ENCODE peak calls at places on chromosomes 3 and 15, in six cellular contexts. One of them, this sample, is unnamed. For H3K36me3 and H3K27me3, the result is how much of the 10 kb centered on the place peaks cover.

GRCh38 chr3:196225763-196226364 is 9.5 kb downstream of the SLC51A start:
- DNase-seq in CD8-positive, alpha-beta T cell: no peak
- DNase-seq in fibroblast of lung: no peak
- DNase-seq in DND-41: no peak
- DNase-seq in aorta: no peak
- DNase-seq in hepatocyte: no peak
- DNase-seq in this sample: no peak

GRCh38 chr15:29115093-29115991 is 154.3 kb downstream of the NSMCE3 start:
- DNase-seq in DND-41: no peak
- DNase-seq in aorta: no peak
- DNase-seq in hepatocyte: peak
- DNase-seq in CD8-positive, alpha-beta T cell: peak
- DNase-seq in fibroblast of lung: peak
- DNase-seq in this sample: no peak

GRCh38 chr3:101281616-101282015 is 38.8 kb downstream of the IMPG2 start:
- DNase-seq in hepatocyte: peak
- DNase-seq in CD8-positive, alpha-beta T cell: no peak
- DNase-seq in fibroblast of lung: no peak
- DNase-seq in aorta: no peak
- DNase-seq in DND-41: no peak
- DNase-seq in this sample: no peak

GRCh38 chr3:194797555-194797954 is 111.9 kb downstream of the FAM43A start:
- DNase-seq in fibroblast of lung: no peak
- DNase-seq in aorta: no peak
- DNase-seq in DND-41: no peak
- DNase-seq in CD8-positive, alpha-beta T cell: no peak
- DNase-seq in hepatocyte: no peak
- DNase-seq in this sample: no peak

GRCh38 chr15:50055333-50056278 is 63.4 kb downstream of the ATP8B4 start:
- DNase-seq in DND-41: no peak
- DNase-seq in hepatocyte: no peak
- DNase-seq in aorta: no peak
- DNase-seq in CD8-positive, alpha-beta T cell: no peak
- DNase-seq in fibroblast of lung: peak
- DNase-seq in this sample: no peak

GRCh38 chr15:100940785-100941379 is 21.7 kb downstream of the LRRK1 start:
- DNase-seq in DND-41: no peak
- DNase-seq in fibroblast of lung: no peak
- DNase-seq in CD8-positive, alpha-beta T cell: no peak
- DNase-seq in hepatocyte: no peak
- DNase-seq in aorta: no peak
- DNase-seq in this sample: no peak

GRCh38 chr3:140469491-140469890 is 208.4 kb upstream of the TRIM42 start:
- DNase-seq in hepatocyte: no peak
- DNase-seq in aorta: no peak
- DNase-seq in DND-41: no peak
- DNase-seq in CD8-positive, alpha-beta T cell: no peak
- DNase-seq in fibroblast of lung: no peak
- DNase-seq in this sample: no peak

GRCh38 chr3:152488449-152488848 is 219.7 kb downstream of the MBNL1 start:
- DNase-seq in aorta: no peak
- DNase-seq in DND-41: no peak
- DNase-seq in CD8-positive, alpha-beta T cell: no peak
- DNase-seq in hepatocyte: no peak
- DNase-seq in fibroblast of lung: no peak
- DNase-seq in this sample: no peak

GRCh38 chr3:194339836-194340235 is 11.3 kb downstream of the CPN2 start:
- DNase-seq in CD8-positive, alpha-beta T cell: no peak
- DNase-seq in fibroblast of lung: no peak
- DNase-seq in aorta: no peak
- DNase-seq in DND-41: no peak
- DNase-seq in hepatocyte: no peak
- DNase-seq in this sample: no peak

GRCh38 chr15:90868261-90868689 is at the start of gene FURIN:
- DNase-seq in DND-41: no peak
- DNase-seq in fibroblast of lung: no peak
- DNase-seq in hepatocyte: no peak
- DNase-seq in CD8-positive, alpha-beta T cell: no peak
- DNase-seq in aorta: no peak
- DNase-seq in this sample: no peak

GRCh38 chr3:171000281-171000680 is 26.2 kb downstream of the SLC2A2 start:
- DNase-seq in DND-41: no peak
- DNase-seq in fibroblast of lung: no peak
- DNase-seq in aorta: no peak
- DNase-seq in hepatocyte: no peak
- DNase-seq in CD8-positive, alpha-beta T cell: no peak
- DNase-seq in this sample: no peak
- H3K27ac ChIP-seq in DND-41: no peak
- H3K27ac ChIP-seq in fibroblast of lung: no peak
- H3K27ac ChIP-seq in aorta: no peak
- H3K27ac ChIP-seq in hepatocyte: peak
- H3K27ac ChIP-seq in CD8-positive, alpha-beta T cell: no peak
- H3K27ac ChIP-seq in this sample: no peak

GRCh38 chr15:66107070-66107469 is 146.5 kb downstream of the MEGF11 start:
- DNase-seq in aorta: no peak
- DNase-seq in hepatocyte: no peak
- DNase-seq in fibroblast of lung: no peak
- DNase-seq in CD8-positive, alpha-beta T cell: no peak
- DNase-seq in DND-41: no peak
- DNase-seq in this sample: no peak

GRCh38 chr15:66109826-66110225 is 143.7 kb downstream of the MEGF11 start:
- DNase-seq in CD8-positive, alpha-beta T cell: no peak
- DNase-seq in DND-41: no peak
- DNase-seq in aorta: no peak
- DNase-seq in hepatocyte: no peak
- DNase-seq in fibroblast of lung: no peak
- DNase-seq in this sample: no peak

GRCh38 chr15:66112388-66112787 is 141.2 kb downstream of the MEGF11 start:
- DNase-seq in aorta: no peak
- DNase-seq in CD8-positive, alpha-beta T cell: no peak
- DNase-seq in fibroblast of lung: no peak
- DNase-seq in DND-41: no peak
- DNase-seq in hepatocyte: no peak
- DNase-seq in this sample: no peak

GRCh38 chr15:66108483-66109270 is 144.9 kb downstream of the MEGF11 start:
- DNase-seq in aorta: no peak
- DNase-seq in fibroblast of lung: no peak
- DNase-seq in DND-41: no peak
- DNase-seq in hepatocyte: no peak
- DNase-seq in CD8-positive, alpha-beta T cell: no peak
- DNase-seq in this sample: no peak

GRCh38 chr15:66110788-66111187 is 142.8 kb downstream of the MEGF11 start:
- DNase-seq in DND-41: no peak
- DNase-seq in aorta: no peak
- DNase-seq in CD8-positive, alpha-beta T cell: no peak
- DNase-seq in fibroblast of lung: no peak
- DNase-seq in hepatocyte: no peak
- DNase-seq in this sample: no peak
- H3K36me3 ChIP-seq in DND-41: under half
- H3K36me3 ChIP-seq in aorta: under half
- H3K36me3 ChIP-seq in CD8-positive, alpha-beta T cell: under half
- H3K36me3 ChIP-seq in fibroblast of lung: under half
- H3K36me3 ChIP-seq in hepatocyte: under half
- H3K36me3 ChIP-seq in this sample: under half

GRCh38 chr3:150168694-150169093 is 198.0 kb upstream of the PFN2 start:
- DNase-seq in CD8-positive, alpha-beta T cell: no peak
- DNase-seq in aorta: no peak
- DNase-seq in fibroblast of lung: peak
- DNase-seq in DND-41: no peak
- DNase-seq in hepatocyte: no peak
- DNase-seq in this sample: no peak
- H3K27me3 ChIP-seq in CD8-positive, alpha-beta T cell: under half
- H3K27me3 ChIP-seq in aorta: under half
- H3K27me3 ChIP-seq in fibroblast of lung: under half
- H3K27me3 ChIP-seq in DND-41: under half
- H3K27me3 ChIP-seq in hepatocyte: under half
- H3K27me3 ChIP-seq in this sample: under half

DNA sequence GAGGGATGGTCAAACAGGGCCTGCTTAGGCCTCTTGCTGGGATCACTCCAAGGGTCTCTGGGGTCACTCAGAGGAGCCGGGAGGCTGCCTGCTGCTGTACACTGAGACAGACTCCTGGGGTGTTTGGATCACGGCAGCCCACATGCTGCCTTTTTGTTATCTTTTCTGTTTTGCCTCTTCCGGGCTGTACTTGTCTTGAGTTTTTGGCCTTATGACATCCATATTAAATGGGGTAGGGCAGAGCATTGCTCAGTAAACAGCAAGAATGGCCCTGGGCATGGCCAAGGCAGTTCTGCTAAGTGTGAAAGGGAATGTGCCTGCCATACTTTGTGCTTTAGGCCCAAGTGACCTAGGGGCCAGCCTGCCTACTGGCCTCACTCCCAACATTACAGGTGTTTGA is 771 bp upstream of the ENTPD3 start:
- DNase-seq in hepatocyte: no peak
- DNase-seq in fibroblast of lung: no peak
- DNase-seq in CD8-positive, alpha-beta T cell: no peak
- DNase-seq in DND-41: no peak
- DNase-seq in aorta: no peak
- DNase-seq in this sample: no peak
- H3K27ac ChIP-seq in hepatocyte: no peak
- H3K27ac ChIP-seq in fibroblast of lung: no peak
- H3K27ac ChIP-seq in CD8-positive, alpha-beta T cell: no peak
- H3K27ac ChIP-seq in DND-41: no peak
- H3K27ac ChIP-seq in aorta: no peak
- H3K27ac ChIP-seq in this sample: no peak

DNA sequence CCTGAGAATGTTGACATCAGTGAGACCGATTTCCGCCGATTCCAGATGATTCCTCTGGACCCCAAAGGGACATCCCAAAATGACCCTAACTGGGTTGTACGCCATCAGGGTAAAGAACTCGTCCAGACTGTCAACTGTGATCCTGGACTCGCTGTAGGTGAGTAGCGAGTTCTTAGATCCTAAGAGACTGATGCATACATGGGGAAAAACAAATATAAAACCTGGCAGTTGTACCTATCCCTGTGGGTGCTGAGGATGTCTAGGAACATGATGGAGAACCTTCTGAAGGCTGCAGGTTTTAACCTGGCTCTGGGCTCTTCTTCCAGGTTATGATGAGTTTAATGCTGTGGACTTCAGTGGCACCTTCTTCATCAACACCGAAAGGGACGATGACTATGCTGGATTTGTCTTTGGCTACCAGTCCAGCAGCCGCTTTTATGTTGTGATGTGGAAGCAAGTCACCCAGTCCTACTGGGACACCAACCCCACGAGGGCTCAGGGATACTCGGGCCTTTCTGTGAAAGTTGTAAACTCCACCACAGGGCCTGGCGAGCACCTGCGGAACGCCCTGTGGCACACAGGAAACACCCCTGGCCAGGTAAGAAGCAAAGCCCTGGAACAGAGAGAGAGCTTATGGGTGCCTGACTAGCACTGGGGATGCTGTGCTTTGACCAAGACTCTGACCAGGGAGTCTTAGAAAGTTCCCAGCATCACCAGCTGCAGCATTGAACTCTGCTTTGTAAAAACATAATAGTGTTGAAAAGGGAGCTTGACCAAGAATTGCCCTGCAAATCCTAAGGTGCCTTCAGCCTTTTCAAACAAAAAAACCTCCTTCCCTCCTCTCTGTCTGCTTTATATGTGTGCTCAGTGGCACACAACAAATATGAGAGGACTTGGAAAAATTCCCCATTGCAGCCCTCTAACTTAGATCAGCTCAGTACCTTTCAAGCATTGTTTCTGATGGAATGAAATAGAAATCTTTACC is 12.5 kb downstream of the THBS1 start:
- DNase-seq in DND-41: no peak
- DNase-seq in hepatocyte: no peak
- DNase-seq in CD8-positive, alpha-beta T cell: no peak
- DNase-seq in fibroblast of lung: peak
- DNase-seq in aorta: no peak
- DNase-seq in this sample: no peak
- H3K36me3 ChIP-seq in DND-41: under half
- H3K36me3 ChIP-seq in hepatocyte: under half
- H3K36me3 ChIP-seq in CD8-positive, alpha-beta T cell: under half
- H3K36me3 ChIP-seq in fibroblast of lung: under half
- H3K36me3 ChIP-seq in aorta: under half
- H3K36me3 ChIP-seq in this sample: under half

GRCh38 chr15:69532066-69532465 is 79.4 kb downstream of the RPLP1 start:
- DNase-seq in hepatocyte: no peak
- DNase-seq in DND-41: no peak
- DNase-seq in aorta: no peak
- DNase-seq in fibroblast of lung: no peak
- DNase-seq in CD8-positive, alpha-beta T cell: no peak
- DNase-seq in this sample: no peak
- H3K27me3 ChIP-seq in hepatocyte: under half
- H3K27me3 ChIP-seq in DND-41: under half
- H3K27me3 ChIP-seq in aorta: under half
- H3K27me3 ChIP-seq in fibroblast of lung: under half
- H3K27me3 ChIP-seq in CD8-positive, alpha-beta T cell: under half
- H3K27me3 ChIP-seq in this sample: under half

This sample was measured in CD4-positive, alpha-beta memory T cell.